ENCODE peak calls at places on chromosomes 12 and 14, in seven cellular contexts. E, V, X, O, P, J and Q are unnamed samples.

GRCh38 chr14:50051106-50051505 is 65.3 kb downstream of the VCPKMT start:
- DNase-seq in O (no peak), E (no peak), J (no peak), X (no peak), P (no peak), V (no peak), Q (no peak)

GRCh38 chr12:57896139-57896436 is 45.3 kb upstream of the ATP23 start:
- DNase-seq in P (no peak), V (no peak), X (peak; percentile 65), O (no peak), J (no peak), E (no peak), Q (peak; percentile 49)

GRCh38 chr12:116373610-116374606 is 96.4 kb upstream of the MED13L start:
- DNase-seq in E (no peak), P (no peak), J (no peak), O (no peak), X (no peak), V (no peak), Q (no peak)

GRCh38 chr12:50070314-50071060 is 13.1 kb downstream of the ASIC1 start:
- DNase-seq in E (peak; percentile 87), J (peak; percentile 37), O (peak; percentile 92), P (peak; percentile 83), V (peak; percentile 53), X (peak; percentile 93), Q (peak; percentile 84)

GRCh38 chr12:14567311-14568195 is at the start of gene PLBD1:
- DNase-seq in O (peak; percentile 3), J (no peak), E (peak; percentile 74), P (peak; percentile 81), V (no peak), X (peak; percentile 77), Q (peak; percentile 81)

GRCh38 chr12:52210925-52211650 is 19.3 kb upstream of the KRT80 start:
- DNase-seq in V (no peak), E (no peak), O (no peak), J (no peak), P (no peak), X (no peak), Q (no peak)

GRCh38 chr14:103427485-103428443 is 42.5 kb downstream of the MARK3 start:
- DNase-seq in O (no peak), X (peak; percentile 94), E (no peak), J (no peak), P (no peak), V (peak; percentile 20), Q (no peak)

GRCh38 chr12:1552171-1552570 is 42.2 kb downstream of the FBXL14 start:
- DNase-seq in X (no peak), J (no peak), V (no peak), E (no peak), P (no peak), O (no peak), Q (no peak)

GRCh38 chr14:103273847-103274615 is 60.0 kb upstream of the EIF5 start:
- DNase-seq in X (no peak), V (no peak), P (no peak), E (no peak), O (no peak), J (no peak), Q (peak; percentile 46)

GRCh38 chr14:24483604-24484252 is 24.3 kb downstream of the CMA1 start:
- DNase-seq in O (no peak), E (no peak), P (no peak), X (peak; percentile 87), J (no peak), V (no peak), Q (no peak)

GRCh38 chr14:54221971-54222370 is 174.8 kb upstream of the CDKN3 start:
- DNase-seq in P (no peak), X (no peak), V (no peak), E (no peak), J (no peak), O (peak; percentile 61), Q (no peak)

GRCh38 chr14:100293497-100294212 is 12.6 kb downstream of the SLC25A29 start:
- DNase-seq in V (no peak), O (no peak), E (no peak), P (no peak), X (no peak), J (no peak), Q (no peak)

GRCh38 chr12:79689041-79689476 is 1.7 kb downstream of the PAWR start:
- DNase-seq in J (no peak), E (no peak), P (no peak), O (peak; percentile 9), V (no peak), X (no peak), Q (no peak)

GRCh38 chr14:106831322-106831720 is 1304.9 kb downstream of the TMEM121 start:
- DNase-seq in X (no peak), O (no peak), V (peak; percentile 43), E (no peak), J (peak; percentile 25), P (no peak), Q (peak; percentile 80)

GRCh38 chr14:99266181-99267178 is 5.5 kb downstream of the BCL11B start:
- DNase-seq in V (peak; percentile 86), E (peak; percentile 83), J (peak; percentile 86), O (peak; percentile 75), X (peak; percentile 80), P (peak; percentile 74), Q (peak; percentile 82)

GRCh38 chr14:36513451-36514277 is 6.4 kb downstream of the NKX2-1 start:
- DNase-seq in J (no peak), X (no peak), V (no peak), P (no peak), O (no peak), E (no peak), Q (no peak)

GRCh38 chr14:23566782-23567185 is 807 bp downstream of the AP1G2 start:
- DNase-seq in P (peak; percentile 9), E (no peak), V (no peak), J (no peak), X (peak; percentile 45), O (peak; percentile 40), Q (no peak)

GRCh38 chr12:70648191-70648590 is 11.0 kb upstream of the PTPRB start:
- DNase-seq in V (no peak), E (no peak), J (no peak), P (no peak), O (no peak), X (peak; percentile 17), Q (no peak)

GRCh38 chr12:46370792-46371717 is 1.5 kb downstream of the SLC38A2 start:
- DNase-seq in V (peak; percentile 94), O (peak; percentile 87), J (peak; percentile 94), E (peak; percentile 93), P (peak; percentile 94), X (peak; percentile 91), Q (peak; percentile 92)

GRCh38 chr14:63543826-63544320 is 696 bp upstream of the PPP2R5E start:
- DNase-seq in V (no peak), E (no peak), O (peak; percentile 39), X (peak; percentile 12), P (no peak), J (no peak), Q (no peak)

GRCh38 chr14:104805326-104805678 is 4.4 kb downstream of the ZBTB42 start:
- DNase-seq in E (no peak), O (no peak), X (peak; percentile 94), J (no peak), P (no peak), V (no peak), Q (no peak)

GRCh38 chr12:3795096-3795799 is 42.3 kb upstream of the CRACR2A start:
- DNase-seq in O (no peak), J (no peak), P (no peak), E (no peak), V (no peak), X (no peak), Q (no peak)

GRCh38 chr12:131452444-131452860 is 258.4 kb upstream of the SFSWAP start:
- DNase-seq in X (no peak), O (no peak), V (peak; percentile 12), J (no peak), P (peak; percentile 11), E (no peak), Q (peak; percentile 40)

GRCh38 chr14:93902619-93903307 is 24.4 kb upstream of the FAM181A start:
- DNase-seq in O (no peak), V (no peak), J (no peak), X (no peak), E (no peak), P (no peak), Q (no peak)